ENCODE peak calls at places on chromosome 20, in six cellular contexts. One of them, this sample, is unnamed.

GRCh38 chr20:63128367-63128766 is 87.6 kb downstream of the YTHDF1 start:
- DNase-seq in activated B cell treated with CpG ODN at 0.5 μM for 24 hours: no peak
- DNase-seq in fibroblast of the conjunctiva: no peak
- DNase-seq in RKO: no peak
- DNase-seq in GM04504: no peak
- DNase-seq in H9: peak
- DNase-seq in this sample: no peak

GRCh38 chr20:55052464-55052863 is 577.1 kb downstream of the DOK5 start:
- DNase-seq in activated B cell treated with CpG ODN at 0.5 μM for 24 hours: no peak
- DNase-seq in fibroblast of the conjunctiva: no peak
- DNase-seq in RKO: no peak
- DNase-seq in GM04504: no peak
- DNase-seq in H9: no peak
- DNase-seq in this sample: no peak

GRCh38 chr20:58021481-58021880 is 207.0 kb downstream of the ANKRD60 start:
- DNase-seq in activated B cell treated with CpG ODN at 0.5 μM for 24 hours: no peak
- DNase-seq in fibroblast of the conjunctiva: no peak
- DNase-seq in RKO: no peak
- DNase-seq in GM04504: no peak
- DNase-seq in H9: peak
- DNase-seq in this sample: no peak

GRCh38 chr20:17823382-17824144 is 123.8 kb downstream of the BANF2 start:
- DNase-seq in activated B cell treated with CpG ODN at 0.5 μM for 24 hours: no peak
- DNase-seq in fibroblast of the conjunctiva: no peak
- DNase-seq in RKO: no peak
- DNase-seq in GM04504: no peak
- DNase-seq in H9: no peak
- DNase-seq in this sample: no peak

GRCh38 chr20:54668271-54669053 is 193.1 kb downstream of the DOK5 start:
- DNase-seq in activated B cell treated with CpG ODN at 0.5 μM for 24 hours: no peak
- DNase-seq in fibroblast of the conjunctiva: no peak
- DNase-seq in RKO: peak
- DNase-seq in GM04504: no peak
- DNase-seq in H9: peak
- DNase-seq in this sample: peak

GRCh38 chr20:5657190-5657872 is 92.9 kb upstream of the SHLD1 start:
- DNase-seq in activated B cell treated with CpG ODN at 0.5 μM for 24 hours: no peak
- DNase-seq in fibroblast of the conjunctiva: peak
- DNase-seq in RKO: no peak
- DNase-seq in GM04504: peak
- DNase-seq in H9: no peak
- DNase-seq in this sample: peak

GRCh38 chr20:63740070-63740500 is 509 bp downstream of the SLC2A4RG start:
- DNase-seq in activated B cell treated with CpG ODN at 0.5 μM for 24 hours: peak
- DNase-seq in fibroblast of the conjunctiva: peak
- DNase-seq in RKO: peak
- DNase-seq in GM04504: no peak
- DNase-seq in H9: peak
- DNase-seq in this sample: peak

GRCh38 chr20:31835977-31836852 is 9.2 kb downstream of the FOXS1 start:
- DNase-seq in activated B cell treated with CpG ODN at 0.5 μM for 24 hours: peak
- DNase-seq in fibroblast of the conjunctiva: peak
- DNase-seq in RKO: peak
- DNase-seq in GM04504: peak
- DNase-seq in H9: no peak
- DNase-seq in this sample: peak

GRCh38 chr20:63011798-63012197 is 5.0 kb upstream of the BHLHE23 start:
- DNase-seq in activated B cell treated with CpG ODN at 0.5 μM for 24 hours: no peak
- DNase-seq in fibroblast of the conjunctiva: no peak
- DNase-seq in RKO: peak
- DNase-seq in GM04504: no peak
- DNase-seq in H9: no peak
- DNase-seq in this sample: no peak

GRCh38 chr20:8616792-8617191 is 452.1 kb upstream of the PLCB4 start:
- DNase-seq in activated B cell treated with CpG ODN at 0.5 μM for 24 hours: no peak
- DNase-seq in fibroblast of the conjunctiva: peak
- DNase-seq in RKO: no peak
- DNase-seq in GM04504: peak
- DNase-seq in H9: no peak
- DNase-seq in this sample: no peak

GRCh38 chr20:1402149-1402548 is 9.3 kb upstream of the FKBP1A start:
- DNase-seq in activated B cell treated with CpG ODN at 0.5 μM for 24 hours: no peak
- DNase-seq in fibroblast of the conjunctiva: no peak
- DNase-seq in RKO: no peak
- DNase-seq in GM04504: no peak
- DNase-seq in H9: no peak
- DNase-seq in this sample: no peak

GRCh38 chr20:32582659-32583580 is 2.2 kb downstream of the NOL4L start:
- DNase-seq in activated B cell treated with CpG ODN at 0.5 μM for 24 hours: peak
- DNase-seq in fibroblast of the conjunctiva: no peak
- DNase-seq in RKO: no peak
- DNase-seq in GM04504: no peak
- DNase-seq in H9: no peak
- DNase-seq in this sample: no peak

GRCh38 chr20:10922941-10923340 is 249.1 kb upstream of the JAG1 start:
- DNase-seq in activated B cell treated with CpG ODN at 0.5 μM for 24 hours: no peak
- DNase-seq in fibroblast of the conjunctiva: peak
- DNase-seq in RKO: no peak
- DNase-seq in GM04504: peak
- DNase-seq in H9: no peak
- DNase-seq in this sample: peak

GRCh38 chr20:23255658-23256385 is 94.8 kb upstream of the NXT1 start:
- DNase-seq in activated B cell treated with CpG ODN at 0.5 μM for 24 hours: no peak
- DNase-seq in fibroblast of the conjunctiva: no peak
- DNase-seq in RKO: no peak
- DNase-seq in GM04504: no peak
- DNase-seq in H9: no peak
- DNase-seq in this sample: no peak

GRCh38 chr20:47244451-47244850 is 112.0 kb downstream of the ZMYND8 start:
- DNase-seq in activated B cell treated with CpG ODN at 0.5 μM for 24 hours: no peak
- DNase-seq in fibroblast of the conjunctiva: no peak
- DNase-seq in RKO: no peak
- DNase-seq in GM04504: no peak
- DNase-seq in H9: no peak
- DNase-seq in this sample: peak

GRCh38 chr20:40265872-40266533 is 423.0 kb downstream of the MAFB start:
- DNase-seq in activated B cell treated with CpG ODN at 0.5 μM for 24 hours: no peak
- DNase-seq in fibroblast of the conjunctiva: peak
- DNase-seq in RKO: peak
- DNase-seq in GM04504: no peak
- DNase-seq in H9: no peak
- DNase-seq in this sample: peak

GRCh38 chr20:46702447-46703203 is 6.8 kb upstream of the SLC2A10 start:
- DNase-seq in activated B cell treated with CpG ODN at 0.5 μM for 24 hours: no peak
- DNase-seq in fibroblast of the conjunctiva: no peak
- DNase-seq in RKO: no peak
- DNase-seq in GM04504: no peak
- DNase-seq in H9: no peak
- DNase-seq in this sample: no peak

GRCh38 chr20:62046431-62046830 is 19.2 kb downstream of the TAF4 start:
- DNase-seq in activated B cell treated with CpG ODN at 0.5 μM for 24 hours: no peak
- DNase-seq in fibroblast of the conjunctiva: no peak
- DNase-seq in RKO: no peak
- DNase-seq in GM04504: no peak
- DNase-seq in H9: no peak
- DNase-seq in this sample: no peak

GRCh38 chr20:10445758-10446157 is 10.7 kb downstream of the SLX4IP start:
- DNase-seq in activated B cell treated with CpG ODN at 0.5 μM for 24 hours: no peak
- DNase-seq in fibroblast of the conjunctiva: no peak
- DNase-seq in RKO: no peak
- DNase-seq in GM04504: no peak
- DNase-seq in H9: no peak
- DNase-seq in this sample: no peak

GRCh38 chr20:37600486-37600885 is 72.8 kb upstream of the BLCAP start:
- DNase-seq in activated B cell treated with CpG ODN at 0.5 μM for 24 hours: no peak
- DNase-seq in fibroblast of the conjunctiva: no peak
- DNase-seq in RKO: no peak
- DNase-seq in GM04504: no peak
- DNase-seq in H9: no peak
- DNase-seq in this sample: no peak

GRCh38 chr20:35369804-35370203 is 42.0 kb downstream of the UQCC1 start:
- DNase-seq in activated B cell treated with CpG ODN at 0.5 μM for 24 hours: no peak
- DNase-seq in fibroblast of the conjunctiva: no peak
- DNase-seq in RKO: no peak
- DNase-seq in GM04504: no peak
- DNase-seq in H9: no peak
- DNase-seq in this sample: peak